ENCODE peak calls at places on chromosomes 12 and 14, in eight cellular contexts. R is AG09319; Q is Daoy; L is stimulated activated naive CD4-positive, alpha-beta T cell; Y is WTC11; H is CD4-positive, alpha-beta T cell; B is stimulated activated CD8-positive, alpha-beta memory T cell treated with anti-CD3 and anti-CD28 coated beads, Interleukin-4, amount 100 ng/mL, for 24 hours; E is RWPE2. S is an unnamed sample.

GRCh38 chr12:31876568-31877424 is 82.4 kb upstream of the RESF1 start:
- DNase-seq in R (no peak), Y (no peak), H (no peak), Q (no peak), E (no peak), B (no peak), L (no peak), S (peak; percentile 2)

GRCh38 chr12:89721291-89721987 is 12.8 kb upstream of the ATP2B1 start:
- DNase-seq in H (no peak), E (no peak), Y (no peak), L (no peak), R (no peak), Q (no peak), B (no peak), S (no peak)

GRCh38 chr14:34665785-34666425 is 36.0 kb upstream of the SNX6 start:
- DNase-seq in B (no peak), L (peak; percentile 59), E (peak; percentile 78), H (no peak), Y (no peak), R (peak; percentile 22), Q (peak; percentile 74), S (no peak)

GRCh38 chr12:105409286-105409685 is 78.8 kb downstream of the C12orf75 start:
- DNase-seq in E (no peak), H (no peak), B (no peak), Y (no peak), Q (no peak), R (no peak), L (no peak), S (no peak)

GRCh38 chr14:54335569-54336155 is 61.1 kb upstream of the CDKN3 start:
- DNase-seq in Y (no peak), L (no peak), B (no peak), R (no peak), H (no peak), E (no peak), Q (no peak), S (no peak)

GRCh38 chr14:104874110-104874531 is 9.1 kb downstream of the CEP170B start:
- DNase-seq in E (no peak), Y (no peak), Q (no peak), H (no peak), R (no peak), L (no peak), B (no peak), S (no peak)

GRCh38 chr14:35285168-35285990 is 6.8 kb upstream of the PSMA6 start:
- DNase-seq in L (no peak), Q (peak; percentile 30), B (no peak), Y (no peak), E (no peak), R (no peak), H (no peak), S (no peak)

GRCh38 chr12:52349196-52349595 is 18.1 kb downstream of the KRT85 start:
- DNase-seq in R (no peak), L (no peak), Q (no peak), Y (no peak), B (no peak), H (no peak), E (peak; percentile 8), S (no peak)

GRCh38 chr12:4118017-4118510 is 155.5 kb upstream of the CCND2 start:
- DNase-seq in E (peak; percentile 30), R (no peak), L (peak; percentile 31), Q (peak; percentile 73), H (no peak), B (no peak), Y (no peak), S (no peak)

GRCh38 chr12:39946361-39946948 is 159.4 kb downstream of the SLC2A13 start:
- DNase-seq in H (no peak), Q (no peak), B (no peak), L (no peak), R (no peak), Y (no peak), E (no peak), S (no peak)

GRCh38 chr14:100885196-100886030 is 18.1 kb downstream of the RTL1 start:
- DNase-seq in B (no peak), Y (no peak), R (no peak), H (no peak), L (no peak), Q (no peak), E (peak; percentile 39), S (no peak)

GRCh38 chr12:34402899-34403705 is 380.8 kb downstream of the ALG10 start:
- DNase-seq in Y (peak; percentile 2), H (no peak), Q (no peak), L (no peak), R (no peak), B (no peak), E (peak; percentile 37), S (no peak)

GRCh38 chr12:76901628-76902386 is 23.0 kb upstream of the CSRP2 start:
- DNase-seq in B (no peak), E (no peak), L (peak; percentile 5), R (no peak), Y (no peak), Q (no peak), H (no peak), S (no peak)

GRCh38 chr14:91311284-91311662 is 66.8 kb upstream of the GPR68 start:
- DNase-seq in Y (no peak), L (peak; percentile 56), R (no peak), B (no peak), Q (no peak), E (no peak), H (peak; percentile 37), S (no peak)

GRCh38 chr12:113138826-113139225 is 3.3 kb upstream of the RASAL1 start:
- DNase-seq in B (no peak), R (no peak), Q (no peak), E (no peak), Y (no peak), L (no peak), H (no peak), S (no peak)

GRCh38 chr14:72420749-72421452 is 473.0 kb downstream of the DPF3 start:
- DNase-seq in B (peak; percentile 60), Q (peak; percentile 72), L (peak; percentile 17), H (peak; percentile 57), R (peak; percentile 22), E (no peak), Y (peak; percentile 94), S (peak; percentile 22)

GRCh38 chr12:120242275-120242799 is 23.2 kb downstream of the PXN start:
- DNase-seq in Y (no peak), Q (no peak), H (no peak), E (no peak), R (no peak), L (no peak), B (no peak), S (no peak)

GRCh38 chr14:73386342-73386741 is 72.0 kb downstream of the NUMB start:
- DNase-seq in E (no peak), Q (no peak), L (no peak), R (no peak), B (no peak), H (no peak), Y (no peak), S (no peak)

GRCh38 chr12:51621155-51621922 is 30.3 kb downstream of the SCN8A start:
- DNase-seq in B (no peak), Q (peak; percentile 19), E (no peak), R (no peak), H (no peak), L (no peak), Y (no peak), S (no peak)

GRCh38 chr12:3732901-3733300 is 20.0 kb downstream of the CRACR2A start:
- DNase-seq in Y (peak; percentile 34), B (no peak), R (no peak), E (no peak), H (no peak), L (no peak), Q (no peak), S (no peak)

GRCh38 chr12:132322206-132323132 is 6.9 kb downstream of the GALNT9 start:
- DNase-seq in B (no peak), E (peak; percentile 35), H (no peak), Q (no peak), Y (no peak), L (no peak), R (no peak), S (no peak)

GRCh38 chr14:68651075-68651474 is 141.8 kb downstream of the ZFP36L1 start:
- DNase-seq in E (no peak), R (no peak), B (no peak), Q (no peak), H (no peak), L (no peak), Y (no peak), S (no peak)

GRCh38 chr12:51507188-51507587 is 82.6 kb downstream of the SLC4A8 start:
- DNase-seq in B (no peak), Y (no peak), R (no peak), L (no peak), Q (no peak), E (no peak), H (no peak), S (no peak)

GRCh38 chr14:54627718-54628345 is 60.9 kb downstream of the SAMD4A start:
- DNase-seq in B (no peak), H (no peak), Q (peak; percentile 63), R (no peak), L (peak; percentile 61), Y (no peak), E (no peak), S (no peak)

S was measured in NCI-H510A.